ENCODE peak calls at places on chromosome 9, in nine cellular contexts. U, N, X, W, Z, F, V, A and Q are unnamed samples.

GRCh38 chr9:129145841-129146292 is 32.2 kb downstream of the IER5L start:
- DNase-seq in U (peak), N (no peak), X (peak), W (peak), Z (no peak), F (no peak), V (no peak), A (peak), Q (no peak)

GRCh38 chr9:129569506-129570449 is 51.1 kb downstream of the C9orf50 start:
- DNase-seq in U (no peak), N (no peak), X (no peak), W (no peak), Z (no peak), F (no peak), V (peak), A (no peak), Q (no peak)

GRCh38 chr9:123338710-123339665 is 17.0 kb upstream of the CRB2 start:
- DNase-seq in U (no peak), N (no peak), X (peak), W (no peak), Z (peak), F (peak), V (peak), A (no peak), Q (peak)

GRCh38 chr9:85014292-85014691 is 344.8 kb downstream of the NTRK2 start:
- DNase-seq in U (no peak), N (no peak), X (no peak), W (no peak), Z (no peak), F (no peak), V (no peak), A (no peak), Q (no peak)

GRCh38 chr9:112533660-112534059 is 47.0 kb downstream of the KIAA1958 start:
- DNase-seq in U (no peak), N (no peak), X (no peak), W (no peak), Z (no peak), F (no peak), V (no peak), A (no peak), Q (no peak)

GRCh38 chr9:97900103-97900737 is 22.1 kb downstream of the TRMO start:
- DNase-seq in U (peak), N (no peak), X (no peak), W (no peak), Z (no peak), F (no peak), V (no peak), A (no peak), Q (no peak)

GRCh38 chr9:68489636-68490035 is 51.0 kb downstream of the TMEM252 start:
- DNase-seq in U (no peak), N (no peak), X (no peak), W (no peak), Z (no peak), F (no peak), V (no peak), A (no peak), Q (no peak)

GRCh38 chr9:14314424-14314928 is 535 bp upstream of the NFIB start:
- DNase-seq in U (no peak), N (peak), X (peak), W (peak), Z (no peak), F (peak), V (no peak), A (no peak), Q (peak)

GRCh38 chr9:38437193-38437823 is 13.1 kb upstream of the IGFBPL1 start:
- DNase-seq in U (peak), N (no peak), X (no peak), W (no peak), Z (no peak), F (no peak), V (peak), A (no peak), Q (no peak)

GRCh38 chr9:35423499-35423898 is 66.4 kb upstream of the RUSC2 start:
- DNase-seq in U (no peak), N (no peak), X (no peak), W (no peak), Z (no peak), F (no peak), V (no peak), A (no peak), Q (no peak)

GRCh38 chr9:26677965-26678745 is 214.4 kb downstream of the CAAP1 start:
- DNase-seq in U (no peak), N (no peak), X (no peak), W (no peak), Z (no peak), F (no peak), V (no peak), A (no peak), Q (no peak)

GRCh38 chr9:124390812-124391658 is 24.2 kb downstream of the PSMB7 start:
- DNase-seq in U (no peak), N (no peak), X (no peak), W (no peak), Z (no peak), F (no peak), V (no peak), A (no peak), Q (no peak)

GRCh38 chr9:137809038-137809630 is 68.4 kb upstream of the CACNA1B start:
- DNase-seq in U (no peak), N (no peak), X (no peak), W (peak), Z (no peak), F (peak), V (peak), A (peak), Q (peak)

GRCh38 chr9:137973829-137974416 is 96.3 kb downstream of the CACNA1B start:
- DNase-seq in U (no peak), N (no peak), X (no peak), W (peak), Z (no peak), F (no peak), V (no peak), A (no peak), Q (no peak)

GRCh38 chr9:100577776-100578448 is at the start of gene CAVIN4:
- DNase-seq in U (no peak), N (no peak), X (peak), W (no peak), Z (no peak), F (no peak), V (no peak), A (no peak), Q (no peak)

GRCh38 chr9:118686940-118687339 is 682.3 kb downstream of the BRINP1 start:
- DNase-seq in U (no peak), N (no peak), X (no peak), W (no peak), Z (no peak), F (no peak), V (no peak), A (no peak), Q (no peak)

GRCh38 chr9:117034862-117035261 is 347.8 kb downstream of the TRIM32 start:
- DNase-seq in U (no peak), N (no peak), X (no peak), W (no peak), Z (no peak), F (no peak), V (peak), A (no peak), Q (no peak)

GRCh38 chr9:105359899-105360298 is 87.9 kb upstream of the FSD1L start:
- DNase-seq in U (peak), N (no peak), X (no peak), W (no peak), Z (no peak), F (no peak), V (peak), A (no peak), Q (no peak)

GRCh38 chr9:21728781-21729180 is 73.7 kb upstream of the MTAP start:
- DNase-seq in U (no peak), N (no peak), X (no peak), W (no peak), Z (no peak), F (no peak), V (no peak), A (no peak), Q (no peak)

GRCh38 chr9:95788011-95788410 is 87.5 kb upstream of the ERCC6L2 start:
- DNase-seq in U (no peak), N (no peak), X (no peak), W (no peak), Z (no peak), F (no peak), V (no peak), A (no peak), Q (no peak)

GRCh38 chr9:34457266-34458012 is 931 bp downstream of the FAM219A start:
- DNase-seq in U (no peak), N (peak), X (peak), W (peak), Z (no peak), F (no peak), V (no peak), A (peak), Q (peak)

GRCh38 chr9:125985998-125986655 is 239.0 kb downstream of the PBX3 start:
- DNase-seq in U (no peak), N (no peak), X (no peak), W (peak), Z (peak), F (no peak), V (no peak), A (no peak), Q (no peak)

GRCh38 chr9:130743644-130744043 is 50.1 kb downstream of the EXOSC2 start:
- DNase-seq in U (no peak), N (no peak), X (no peak), W (no peak), Z (no peak), F (no peak), V (no peak), A (no peak), Q (no peak)

GRCh38 chr9:17719053-17719452 is 140.2 kb downstream of the SH3GL2 start:
- DNase-seq in U (no peak), N (no peak), X (no peak), W (no peak), Z (no peak), F (no peak), V (no peak), A (no peak), Q (no peak)

GRCh38 chr9:70133253-70134208 is 89.9 kb downstream of the MAMDC2 start:
- DNase-seq in U (no peak), N (no peak), X (no peak), W (no peak), Z (no peak), F (no peak), V (no peak), A (no peak), Q (no peak)

GRCh38 chr9:96150324-96151023 is 151.5 kb downstream of the HSD17B3 start:
- DNase-seq in U (no peak), N (no peak), X (no peak), W (no peak), Z (peak), F (no peak), V (peak), A (no peak), Q (no peak)

GRCh38 chr9:83707518-83707767 is 315 bp downstream of the UBQLN1 start:
- DNase-seq in U (no peak), N (peak), X (no peak), W (no peak), Z (no peak), F (no peak), V (no peak), A (no peak), Q (no peak)

GRCh38 chr9:93079371-93079770 is 16.6 kb upstream of the CARD19 start:
- DNase-seq in U (no peak), N (peak), X (no peak), W (peak), Z (peak), F (no peak), V (no peak), A (no peak), Q (no peak)

GRCh38 chr9:93077367-93077766 is 18.6 kb upstream of the CARD19 start:
- DNase-seq in U (no peak), N (no peak), X (no peak), W (no peak), Z (no peak), F (no peak), V (no peak), A (no peak), Q (peak)

GRCh38 chr9:93076792-93077128 is 18.3 kb downstream of the SUSD3 start:
- DNase-seq in U (no peak), N (no peak), X (no peak), W (peak), Z (no peak), F (no peak), V (no peak), A (no peak), Q (no peak)

GRCh38 chr9:93077811-93078210 is 18.2 kb upstream of the CARD19 start:
- DNase-seq in U (no peak), N (no peak), X (no peak), W (peak), Z (no peak), F (no peak), V (no peak), A (no peak), Q (no peak)

GRCh38 chr9:93076101-93076791 is 17.7 kb downstream of the SUSD3 start:
- DNase-seq in U (no peak), N (no peak), X (no peak), W (peak), Z (no peak), F (no peak), V (no peak), A (no peak), Q (no peak)
- TF ChIP-seq CTCF in U (no peak), N (no peak), X (no peak), W (no peak), Z (no peak), F (no peak), V (no peak), A (no peak), Q (no peak)

DNA sequence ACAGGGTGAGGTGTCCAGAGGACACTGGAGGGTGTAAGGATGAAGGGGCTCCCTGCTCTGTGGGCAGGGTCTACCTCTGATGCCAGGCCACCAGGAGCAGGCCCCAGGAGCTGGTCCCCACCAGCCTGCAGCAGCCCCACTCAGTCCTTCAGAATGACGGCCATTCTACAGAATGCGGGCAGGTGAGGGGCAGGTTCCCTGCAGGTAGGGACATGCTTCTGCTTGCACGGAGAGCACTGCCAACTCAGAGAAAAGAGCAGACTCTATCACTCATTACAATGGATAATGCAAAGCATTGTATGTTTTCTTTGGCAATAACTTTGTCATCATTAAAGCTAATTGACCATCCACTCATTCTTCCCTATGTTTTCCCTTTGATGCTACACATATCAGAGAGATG is 39.0 kb downstream of the DDX31 start:
- DNase-seq in U (no peak), N (no peak), X (no peak), W (no peak), Z (no peak), F (no peak), V (no peak), A (no peak), Q (no peak)
- TF ChIP-seq CTCF in U (no peak), N (no peak), X (no peak), W (no peak), Z (no peak), F (no peak), V (no peak), A (no peak), Q (no peak)

GRCh38 chr9:120528834-120529233 is 51.1 kb downstream of the CDK5RAP2 start:
- DNase-seq in U (no peak), N (no peak), X (no peak), W (no peak), Z (no peak), F (no peak), V (no peak), A (no peak), Q (no peak)

GRCh38 chr9:120532475-120532874 is 47.5 kb downstream of the CDK5RAP2 start:
- DNase-seq in U (no peak), N (peak), X (no peak), W (no peak), Z (no peak), F (no peak), V (no peak), A (no peak), Q (no peak)

GRCh38 chr9:120534266-120534665 is 45.7 kb downstream of the CDK5RAP2 start:
- DNase-seq in U (no peak), N (no peak), X (no peak), W (no peak), Z (no peak), F (no peak), V (no peak), A (no peak), Q (no peak)

GRCh38 chr9:120532891-120533290 is 47.1 kb downstream of the CDK5RAP2 start:
- DNase-seq in U (no peak), N (no peak), X (no peak), W (no peak), Z (no peak), F (no peak), V (no peak), A (no peak), Q (no peak)

DNA sequence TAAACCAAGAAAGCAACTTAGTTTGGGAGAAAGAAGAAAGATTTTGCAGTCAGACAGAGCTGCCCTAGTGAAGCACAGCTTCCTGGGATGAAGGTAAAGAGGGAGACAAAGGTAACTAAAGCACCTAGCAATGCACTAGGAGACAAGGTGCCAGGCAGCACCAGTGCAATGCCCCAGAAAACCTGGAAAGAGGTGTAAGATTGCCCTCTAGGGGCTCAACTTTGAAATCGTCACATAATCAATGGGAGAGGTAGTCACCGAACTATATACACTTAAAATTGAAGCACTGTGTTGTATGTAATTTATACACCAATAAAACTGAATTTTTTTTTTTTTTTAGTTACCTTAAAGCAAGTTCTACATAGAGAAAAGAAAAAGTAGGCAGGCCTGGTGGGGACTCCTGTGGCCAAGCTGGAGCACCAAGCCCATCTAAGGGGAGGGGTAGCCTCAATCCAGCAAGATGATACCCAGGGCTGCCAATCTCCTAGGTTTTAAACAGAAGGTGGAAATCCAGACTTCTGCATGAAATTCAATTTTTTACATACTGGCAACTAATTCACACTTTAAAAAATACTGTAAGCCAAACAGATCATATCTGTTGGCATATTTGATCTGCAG is 48.2 kb downstream of the CDK5RAP2 start:
- DNase-seq in U (no peak), N (peak), X (no peak), W (no peak), Z (no peak), F (no peak), V (peak), A (no peak), Q (peak)
- TF ChIP-seq CTCF in U (peak), N (no peak), X (peak), W (peak), Z (no peak), F (peak), V (no peak), A (peak), Q (no peak)

DNA sequence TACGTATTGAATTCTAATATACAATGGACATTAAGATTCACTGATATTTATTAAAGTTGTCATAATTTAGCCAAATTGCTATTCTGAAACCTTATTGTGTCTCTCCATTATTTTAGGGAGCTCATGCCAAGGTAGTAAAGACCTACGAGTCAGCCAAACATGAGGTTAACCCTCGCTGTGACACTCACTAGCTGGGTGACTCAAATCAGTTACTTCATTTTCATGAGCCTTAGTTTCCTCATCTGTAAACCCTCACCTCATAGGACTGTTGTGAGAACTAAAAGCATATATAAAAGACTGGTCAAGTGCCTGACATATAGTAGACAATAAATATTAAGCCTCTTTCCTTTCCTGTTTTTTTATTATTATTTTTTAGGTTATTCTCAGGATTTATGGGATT is 44.0 kb upstream of the PCA3 start:
- DNase-seq in U (no peak), N (no peak), X (no peak), W (no peak), Z (no peak), F (no peak), V (no peak), A (no peak), Q (no peak)
- TF ChIP-seq CTCF in U (no peak), N (no peak), X (no peak), W (no peak), Z (no peak), F (no peak), V (no peak), A (no peak), Q (no peak)

GRCh38 chr9:94779101-94779500 is 52.6 kb downstream of the AOPEP start:
- DNase-seq in U (no peak), N (no peak), X (no peak), W (no peak), Z (no peak), F (no peak), V (no peak), A (no peak), Q (no peak)
- TF ChIP-seq CTCF in U (no peak), N (no peak), X (no peak), W (no peak), Z (no peak), F (no peak), V (no peak), A (no peak), Q (no peak)

GRCh38 chr9:78860806-78861475 is 564.0 kb downstream of the PSAT1 start:
- DNase-seq in U (no peak), N (no peak), X (no peak), W (no peak), Z (no peak), F (no peak), V (no peak), A (no peak), Q (no peak)
- TF ChIP-seq CTCF in U (peak), N (no peak), X (no peak), W (no peak), Z (no peak), F (no peak), V (no peak), A (no peak), Q (no peak)

GRCh38 chr9:136093331-136093986 is 1.6 kb downstream of the NACC2 start:
- DNase-seq in U (no peak), N (peak), X (no peak), W (peak), Z (no peak), F (no peak), V (no peak), A (no peak), Q (no peak)
- TF ChIP-seq CTCF in U (no peak), N (no peak), X (no peak), W (no peak), Z (no peak), F (no peak), V (no peak), A (no peak), Q (no peak)